ENCODE peak calls at places on chromosomes 1 and 21, in nine cellular contexts. S is right atrium auricular region, N is HCT116, E is OCI-LY7, Q is EH, J is ELF-1, M is NCI-H345, L is sigmoid colon, W is progenitor cell of endocrine pancreas. K is an unnamed sample.

GRCh38 chr1:39305555-39305954 is 101.1 kb downstream of the MACF1 start:
- DNase-seq in S (no peak), N (no peak), E (peak), Q (peak), J (no peak), M (no peak), L (no peak), W (no peak), K (no peak)

GRCh38 chr1:10507111-10507879 is 32.5 kb downstream of the PEX14 start:
- DNase-seq in S (peak), N (peak), E (peak), Q (peak), J (peak), M (peak), L (peak), W (peak), K (peak)

GRCh38 chr1:112935474-112936289 is 20.3 kb downstream of the SLC16A1 start:
- DNase-seq in S (no peak), N (peak), E (peak), Q (peak), J (no peak), M (no peak), L (no peak), W (no peak), K (no peak)

GRCh38 chr21:44949161-44950015 is 9.6 kb downstream of the SLX9 start:
- DNase-seq in S (peak), N (peak), E (peak), Q (peak), J (peak), M (peak), L (peak), W (peak), K (no peak)

GRCh38 chr1:85258536-85259117 is 835 bp downstream of the C1orf52 start:
- DNase-seq in S (no peak), N (no peak), E (peak), Q (peak), J (peak), M (no peak), L (no peak), W (no peak), K (no peak)

GRCh38 chr1:216210081-216210480 is 213.2 kb downstream of the USH2A start:
- DNase-seq in S (no peak), N (no peak), E (no peak), Q (peak), J (no peak), M (no peak), L (no peak), W (no peak), K (no peak)

GRCh38 chr1:27599605-27600499 is 4.1 kb downstream of the AHDC1 start:
- DNase-seq in S (no peak), N (no peak), E (no peak), Q (no peak), J (peak), M (peak), L (no peak), W (no peak), K (no peak)

GRCh38 chr1:22717038-22717758 is 6.6 kb downstream of the EPHB2 start:
- DNase-seq in S (no peak), N (no peak), E (no peak), Q (no peak), J (no peak), M (peak), L (no peak), W (no peak), K (no peak)

GRCh38 chr1:231626951-231627614 is 493 bp downstream of the DISC1 start:
- DNase-seq in S (peak), N (no peak), E (no peak), Q (peak), J (peak), M (peak), L (peak), W (peak), K (peak)

GRCh38 chr21:19553930-19554615 is 1150.5 kb upstream of the TMPRSS15 start:
- DNase-seq in S (no peak), N (no peak), E (no peak), Q (no peak), J (peak), M (peak), L (no peak), W (no peak), K (no peak)

GRCh38 chr1:194117582-194117981 is 931.2 kb upstream of the B3GALT2 start:
- DNase-seq in S (no peak), N (no peak), E (peak), Q (no peak), J (peak), M (no peak), L (peak), W (no peak), K (no peak)

GRCh38 chr1:178939328-178939727 is 68.5 kb upstream of the ANGPTL1 start:
- DNase-seq in S (no peak), N (no peak), E (no peak), Q (no peak), J (no peak), M (no peak), L (no peak), W (no peak), K (no peak)

K was measured in NCI-H774.